ENCODE peak calls at places on chromosomes 1 and 21, in five cellular contexts. A is CD8-positive, alpha-beta T cell; Z is uterus; C is activated CD8-positive, alpha-beta T cell treated with anti-CD3 and anti-CD28 coated beads for 36 hours; X is stomach. E is an unnamed sample.
A peak's percentile ranks its signal among the peaks of the same experiment; 100 is the strongest.

GRCh38 chr1:67830928-67831596 is 2.2 kb downstream of the GNG12 start:
- DNase-seq in Z (no peak), C (no peak), A (no peak), X (no peak), E (no peak)

GRCh38 chr1:185966487-185966886 is 232.3 kb downstream of the HMCN1 start:
- DNase-seq in A (no peak), C (no peak), X (no peak), Z (no peak), E (no peak)

GRCh38 chr1:246722720-246723119 is 1.5 kb upstream of the SCCPDH start:
- DNase-seq in Z (no peak), A (no peak), C (no peak), X (no peak), E (no peak)

GRCh38 chr1:199948587-199949280 is 78.8 kb upstream of the NR5A2 start:
- DNase-seq in X (no peak), Z (no peak), A (no peak), C (peak; percentile 14), E (peak; percentile 34)

GRCh38 chr1:207134550-207134949 is 30.5 kb downstream of the C4BPA start:
- DNase-seq in C (no peak), Z (no peak), A (no peak), X (no peak), E (no peak)

GRCh38 chr1:61050541-61051454 is 31.6 kb upstream of the NFIA start:
- DNase-seq in Z (no peak), A (no peak), C (no peak), X (peak; percentile 49), E (no peak)

GRCh38 chr1:27567183-27567526 is 36.8 kb downstream of the AHDC1 start:
- DNase-seq in C (no peak), Z (peak; percentile 33), A (no peak), X (no peak), E (no peak)

GRCh38 chr1:165494949-165495810 is 48.6 kb upstream of the LRRC52 start:
- DNase-seq in Z (no peak), A (no peak), X (no peak), C (no peak), E (no peak)

GRCh38 chr1:201266774-201267173 is 16.5 kb upstream of the PKP1 start:
- DNase-seq in X (peak; percentile 22), Z (no peak), C (no peak), A (no peak), E (no peak)

GRCh38 chr21:33232640-33233039 is 2.9 kb downstream of the IFNAR2 start:
- DNase-seq in Z (no peak), A (no peak), C (no peak), X (no peak), E (no peak)

GRCh38 chr1:25082216-25082899 is 149.9 kb downstream of the SYF2 start:
- DNase-seq in Z (no peak), X (no peak), C (no peak), A (no peak), E (no peak)

GRCh38 chr1:219629481-219629880 is 16.6 kb upstream of the ZC3H11B start:
- DNase-seq in C (no peak), X (no peak), A (no peak), Z (no peak), E (no peak)

GRCh38 chr1:205535866-205536758 is 31.6 kb downstream of the CDK18 start:
- DNase-seq in A (no peak), C (no peak), X (peak; percentile 26), Z (peak; percentile 9), E (no peak)

GRCh38 chr1:161350666-161351065 is 17.0 kb downstream of the CFAP126 start:
- DNase-seq in C (no peak), X (no peak), Z (no peak), A (no peak), E (no peak)

GRCh38 chr1:161357073-161357472 is 10.6 kb downstream of the CFAP126 start:
- DNase-seq in C (no peak), Z (no peak), A (no peak), X (no peak), E (peak; percentile 5)

DNA sequence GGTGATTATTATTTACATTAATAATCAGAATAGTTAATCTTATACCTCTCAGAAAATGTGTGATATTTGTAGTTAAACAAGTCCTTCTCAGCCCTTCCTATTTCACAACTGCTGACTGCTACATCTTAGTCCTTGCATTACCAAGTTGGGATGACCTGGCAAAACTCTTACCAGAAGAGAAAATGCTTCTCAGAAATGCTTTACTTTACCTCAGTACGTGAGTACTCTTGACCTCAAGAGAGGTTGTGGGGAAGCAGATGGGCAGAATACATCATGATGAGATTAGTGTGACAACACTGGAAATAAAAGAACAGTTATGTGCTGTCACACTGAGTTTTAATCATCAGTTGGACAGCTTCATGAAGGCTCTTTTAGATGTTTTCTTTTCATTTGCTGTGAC is 16.2 kb downstream of the CFAP126 start:
- DNase-seq in A (no peak), C (no peak), X (no peak), Z (no peak), E (no peak)
- TF ChIP-seq CTCF in A (no peak), C (no peak), X (no peak), Z (no peak), E (no peak)

DNA sequence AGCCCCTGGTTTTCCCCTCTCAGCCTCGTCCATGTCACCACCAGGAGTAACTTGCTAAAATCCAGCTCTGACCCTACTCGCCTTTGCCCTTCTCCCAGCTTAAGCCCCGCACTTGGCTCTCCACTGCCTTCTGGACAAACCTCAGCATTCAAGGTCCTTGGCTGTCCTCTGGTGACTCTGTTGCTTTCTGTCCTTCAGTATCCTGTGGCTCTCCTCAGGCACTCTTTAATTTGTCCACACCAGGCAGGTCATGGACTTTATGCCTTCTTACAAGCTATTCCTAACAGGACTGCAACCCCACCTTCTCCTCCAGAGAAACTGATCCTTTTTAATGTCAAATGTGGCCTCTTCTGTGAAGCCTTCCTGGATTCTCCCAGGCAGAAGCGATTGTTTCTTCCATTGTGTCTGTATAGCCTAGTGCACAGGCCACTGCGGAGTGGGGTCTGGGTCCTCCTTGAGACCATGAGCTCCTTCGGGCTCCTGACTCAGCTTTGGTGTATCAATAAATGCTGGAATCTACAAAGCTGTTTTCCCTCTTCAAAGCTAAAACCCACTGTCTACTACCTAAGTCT is 26.7 kb upstream of the CTPS1 start:
- DNase-seq in A (no peak), Z (no peak), X (no peak), C (no peak), E (no peak)
- TF ChIP-seq CTCF in A (no peak), Z (no peak), X (no peak), C (peak; percentile 12), E (no peak)

DNA sequence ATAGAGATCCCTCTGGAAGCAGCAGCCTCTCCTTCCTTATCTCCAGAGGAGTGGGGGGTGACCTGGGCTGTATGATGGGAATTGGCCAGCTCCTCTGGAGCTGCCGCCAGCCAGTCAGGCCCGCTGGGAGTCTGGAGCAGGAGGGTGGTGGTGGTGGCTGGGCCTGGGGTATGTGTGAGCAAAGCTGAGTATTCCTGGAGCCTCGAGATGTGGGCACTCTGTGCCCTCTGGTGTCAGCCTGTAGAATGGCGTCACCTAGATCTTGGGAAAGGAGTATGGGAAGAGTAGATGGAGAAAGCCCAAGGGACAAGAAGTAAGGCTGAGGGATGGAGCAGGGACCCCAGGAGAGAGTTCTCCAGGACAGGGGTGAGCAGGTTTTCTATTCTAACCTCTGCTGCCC is 16.0 kb downstream of the VANGL2 start:
- DNase-seq in C (no peak), X (no peak), A (no peak), Z (no peak), E (no peak)
- TF ChIP-seq CTCF in C (no peak), X (peak; percentile 22), A (no peak), Z (no peak), E (peak; percentile 21)

GRCh38 chr1:82015444-82015843 is 214.7 kb downstream of the ADGRL2 start:
- DNase-seq in X (no peak), A (no peak), C (no peak), Z (no peak), E (peak; percentile 1)
- TF ChIP-seq CTCF in X (no peak), A (no peak), C (no peak), Z (no peak), E (peak; percentile 10)

GRCh38 chr1:44909949-44910594 is 67.0 kb upstream of the PTCH2 start:
- DNase-seq in C (no peak), Z (no peak), X (no peak), A (no peak), E (no peak)
- TF ChIP-seq CTCF in C (no peak), Z (no peak), X (no peak), A (no peak), E (no peak)

GRCh38 chr1:112955678-112956502 is at the start of gene SLC16A1:
- DNase-seq in Z (peak; percentile 93), X (peak; percentile 88), A (peak; percentile 81), C (peak; percentile 94), E (peak; percentile 97)
- TF ChIP-seq CTCF in Z (peak; percentile 25), X (peak; percentile 24), A (no peak), C (no peak), E (peak; percentile 13)

DNA sequence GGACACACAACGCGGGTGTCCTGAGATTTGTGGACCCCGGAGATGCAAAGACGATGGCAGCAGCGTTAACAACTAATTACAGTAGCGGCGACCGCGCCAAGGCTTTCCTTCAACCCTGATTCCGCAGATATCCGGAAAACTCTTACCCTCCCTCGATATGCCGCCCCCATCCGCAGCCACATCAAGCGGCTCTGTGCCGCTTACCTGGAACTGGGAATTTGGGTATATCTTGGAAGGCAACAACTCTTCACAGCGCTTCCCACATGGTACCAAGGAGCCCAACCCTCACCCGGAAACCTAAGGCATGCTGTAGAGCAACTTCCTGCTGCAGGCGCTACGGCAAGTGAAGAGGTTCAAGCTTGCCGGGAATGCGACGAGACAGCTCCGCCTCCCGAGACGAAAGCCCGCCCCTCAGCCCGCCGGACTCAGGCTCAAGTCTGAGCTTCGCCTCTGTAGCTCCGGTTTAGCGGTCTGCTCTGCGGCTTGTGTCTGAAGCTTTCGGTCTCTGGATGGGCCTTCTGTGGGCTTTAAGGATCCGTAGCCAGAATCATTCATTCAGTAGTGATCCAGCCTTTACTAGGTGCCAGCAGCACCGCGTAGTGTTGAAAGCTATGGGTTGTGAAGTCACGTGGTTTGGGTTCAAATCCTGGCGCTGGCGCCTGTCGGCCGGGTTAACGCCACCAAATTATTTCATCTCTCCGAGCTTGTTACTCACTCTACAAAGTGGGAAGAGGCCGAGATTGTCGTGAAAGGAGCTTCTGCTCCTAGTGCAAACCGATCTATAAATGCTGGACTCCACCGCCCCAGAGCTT is at the start of gene HEATR1:
- DNase-seq in Z (peak; percentile 93), C (peak; percentile 92), A (peak; percentile 72), X (peak; percentile 94), E (peak; percentile 96)
- TF ChIP-seq CTCF in Z (no peak), C (no peak), A (no peak), X (no peak), E (peak; percentile 10)

DNA sequence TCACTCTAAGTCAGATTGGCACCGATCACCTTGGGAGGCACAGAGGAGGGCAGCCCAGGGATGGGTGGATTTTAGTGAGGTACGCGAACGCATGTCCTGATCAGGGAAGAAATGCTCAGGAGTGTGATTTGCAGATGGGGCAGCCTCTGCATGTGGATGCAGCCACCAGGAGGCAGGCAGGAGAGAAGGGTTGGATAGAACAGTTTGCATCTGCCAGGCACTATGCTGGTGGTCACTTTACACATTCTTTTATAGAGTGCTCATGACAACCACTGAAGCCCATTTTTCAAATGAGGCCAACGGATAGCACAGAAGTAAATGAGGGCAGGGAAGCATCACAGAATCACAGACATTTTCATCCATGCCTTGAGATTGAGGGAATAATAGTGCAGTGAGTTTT is 5.7 kb downstream of the LAMB3 start:
- DNase-seq in X (no peak), C (no peak), Z (no peak), A (no peak), E (no peak)
- TF ChIP-seq CTCF in X (no peak), C (no peak), Z (no peak), A (no peak), E (peak; percentile 13)

DNA sequence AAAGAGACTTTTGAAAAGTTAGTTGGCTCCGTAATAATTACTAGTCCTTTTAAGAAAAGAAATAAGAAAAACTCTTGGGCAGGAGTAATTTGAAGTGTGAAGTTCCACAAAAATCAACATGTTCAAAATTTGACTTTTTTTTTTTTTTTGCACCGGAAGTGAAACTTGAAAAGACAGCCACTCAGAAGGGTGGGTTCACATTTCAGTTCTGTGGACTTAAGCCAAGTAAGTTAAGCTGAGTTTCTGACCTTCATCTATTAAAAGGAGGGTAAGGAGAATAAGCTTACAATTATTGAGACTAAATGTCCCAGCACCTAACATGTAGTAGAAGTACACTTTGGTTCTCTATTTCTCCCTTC is 11.0 kb downstream of the RO60 start:
- DNase-seq in C (no peak), A (no peak), X (no peak), Z (no peak), E (peak; percentile 65)
- TF ChIP-seq CTCF in C (no peak), A (no peak), X (no peak), Z (no peak), E (no peak)